ENCODE peak calls at places on chromosomes 5 and 9, in nine cellular contexts. One of them, this sample, is unnamed.

GRCh38 chr5:125154321-125154811 is 407.9 kb upstream of the ZNF608 start:
- DNase-seq in astrocyte: peak; percentile 45
- DNase-seq in uterus: no peak
- DNase-seq in PC-9: no peak
- DNase-seq in psoas muscle: no peak
- DNase-seq in heart left ventricle: no peak
- DNase-seq in ovary: no peak
- DNase-seq in DND-41: no peak
- DNase-seq in upper lobe of left lung: no peak
- DNase-seq in this sample: no peak

GRCh38 chr9:70574222-70574837 is 159.9 kb upstream of the KLF9 start:
- DNase-seq in upper lobe of left lung: no peak
- DNase-seq in heart left ventricle: peak; percentile 45
- DNase-seq in astrocyte: peak; percentile 89
- DNase-seq in psoas muscle: peak; percentile 64
- DNase-seq in uterus: peak; percentile 33
- DNase-seq in PC-9: no peak
- DNase-seq in DND-41: no peak
- DNase-seq in ovary: no peak
- DNase-seq in this sample: no peak

GRCh38 chr9:27353405-27354229 is 56.7 kb upstream of the EQTN start:
- DNase-seq in heart left ventricle: peak; percentile 28
- DNase-seq in PC-9: no peak
- DNase-seq in DND-41: no peak
- DNase-seq in uterus: no peak
- DNase-seq in astrocyte: no peak
- DNase-seq in psoas muscle: peak; percentile 80
- DNase-seq in ovary: no peak
- DNase-seq in upper lobe of left lung: no peak
- DNase-seq in this sample: no peak

GRCh38 chr5:53246042-53246836 is 136.7 kb upstream of the MOCS2 start:
- DNase-seq in heart left ventricle: no peak
- DNase-seq in astrocyte: peak; percentile 96
- DNase-seq in ovary: no peak
- DNase-seq in uterus: no peak
- DNase-seq in DND-41: no peak
- DNase-seq in upper lobe of left lung: no peak
- DNase-seq in psoas muscle: no peak
- DNase-seq in PC-9: peak; percentile 8
- DNase-seq in this sample: no peak

GRCh38 chr5:372556-372910 is 51.0 kb downstream of the AHRR start:
- DNase-seq in ovary: no peak
- DNase-seq in uterus: peak; percentile 6
- DNase-seq in PC-9: no peak
- DNase-seq in astrocyte: no peak
- DNase-seq in DND-41: no peak
- DNase-seq in heart left ventricle: peak; percentile 24
- DNase-seq in psoas muscle: no peak
- DNase-seq in upper lobe of left lung: peak; percentile 18
- DNase-seq in this sample: no peak

GRCh38 chr5:91365498-91365897 is 17.6 kb downstream of the ARRDC3 start:
- DNase-seq in heart left ventricle: no peak
- DNase-seq in psoas muscle: no peak
- DNase-seq in uterus: no peak
- DNase-seq in upper lobe of left lung: peak; percentile 34
- DNase-seq in astrocyte: no peak
- DNase-seq in ovary: no peak
- DNase-seq in PC-9: no peak
- DNase-seq in DND-41: no peak
- DNase-seq in this sample: no peak

GRCh38 chr9:87562530-87562929 is 64.9 kb downstream of the DAPK1 start:
- DNase-seq in uterus: no peak
- DNase-seq in upper lobe of left lung: no peak
- DNase-seq in psoas muscle: no peak
- DNase-seq in PC-9: no peak
- DNase-seq in ovary: no peak
- DNase-seq in astrocyte: no peak
- DNase-seq in heart left ventricle: no peak
- DNase-seq in DND-41: no peak
- DNase-seq in this sample: no peak

GRCh38 chr9:101536351-101536750 is 2.7 kb downstream of the RNF20 start:
- DNase-seq in astrocyte: no peak
- DNase-seq in upper lobe of left lung: no peak
- DNase-seq in uterus: no peak
- DNase-seq in psoas muscle: no peak
- DNase-seq in ovary: no peak
- DNase-seq in heart left ventricle: no peak
- DNase-seq in DND-41: no peak
- DNase-seq in PC-9: no peak
- DNase-seq in this sample: no peak

GRCh38 chr9:114008667-114009410 is 69.3 kb downstream of the AMBP start:
- DNase-seq in psoas muscle: no peak
- DNase-seq in astrocyte: no peak
- DNase-seq in DND-41: no peak
- DNase-seq in upper lobe of left lung: peak; percentile 13
- DNase-seq in heart left ventricle: no peak
- DNase-seq in ovary: peak; percentile 7
- DNase-seq in PC-9: no peak
- DNase-seq in uterus: peak; percentile 9
- DNase-seq in this sample: no peak

GRCh38 chr9:26243298-26243697 is 565.1 kb upstream of the TUSC1 start:
- DNase-seq in psoas muscle: no peak
- DNase-seq in ovary: no peak
- DNase-seq in uterus: no peak
- DNase-seq in PC-9: no peak
- DNase-seq in astrocyte: no peak
- DNase-seq in upper lobe of left lung: no peak
- DNase-seq in DND-41: no peak
- DNase-seq in heart left ventricle: no peak
- DNase-seq in this sample: no peak

GRCh38 chr9:111198936-111199335 is 131.1 kb downstream of the OR2K2 start:
- DNase-seq in heart left ventricle: no peak
- DNase-seq in DND-41: no peak
- DNase-seq in upper lobe of left lung: no peak
- DNase-seq in psoas muscle: no peak
- DNase-seq in PC-9: no peak
- DNase-seq in uterus: no peak
- DNase-seq in ovary: no peak
- DNase-seq in astrocyte: peak; percentile 21
- DNase-seq in this sample: no peak

GRCh38 chr9:126162611-126163381 is 163.8 kb upstream of the MVB12B start:
- DNase-seq in heart left ventricle: no peak
- DNase-seq in PC-9: no peak
- DNase-seq in astrocyte: no peak
- DNase-seq in uterus: no peak
- DNase-seq in ovary: no peak
- DNase-seq in psoas muscle: no peak
- DNase-seq in DND-41: no peak
- DNase-seq in upper lobe of left lung: no peak
- DNase-seq in this sample: no peak

GRCh38 chr5:68534131-68534940 is 318.8 kb downstream of the PIK3R1 start:
- DNase-seq in psoas muscle: no peak
- DNase-seq in DND-41: no peak
- DNase-seq in heart left ventricle: no peak
- DNase-seq in uterus: no peak
- DNase-seq in astrocyte: peak; percentile 52
- DNase-seq in ovary: peak; percentile 56
- DNase-seq in PC-9: no peak
- DNase-seq in upper lobe of left lung: no peak
- DNase-seq in this sample: no peak

GRCh38 chr9:98523231-98523901 is 185.4 kb downstream of the GABBR2 start:
- DNase-seq in upper lobe of left lung: no peak
- DNase-seq in astrocyte: no peak
- DNase-seq in uterus: no peak
- DNase-seq in heart left ventricle: no peak
- DNase-seq in DND-41: no peak
- DNase-seq in PC-9: peak; percentile 16
- DNase-seq in psoas muscle: no peak
- DNase-seq in ovary: no peak
- DNase-seq in this sample: no peak

GRCh38 chr9:131530546-131530929 is 525 bp downstream of the UCK1 start:
- DNase-seq in psoas muscle: peak; percentile 68
- DNase-seq in uterus: peak; percentile 42
- DNase-seq in heart left ventricle: no peak
- DNase-seq in ovary: peak; percentile 49
- DNase-seq in DND-41: peak; percentile 22
- DNase-seq in upper lobe of left lung: peak; percentile 45
- DNase-seq in PC-9: peak; percentile 45
- DNase-seq in astrocyte: no peak
- DNase-seq in this sample: peak; percentile 47
- TF ChIP-seq CTCF in psoas muscle: no peak
- TF ChIP-seq CTCF in uterus: no peak
- TF ChIP-seq CTCF in heart left ventricle: no peak
- TF ChIP-seq CTCF in ovary: no peak
- TF ChIP-seq CTCF in DND-41: peak; percentile 28
- TF ChIP-seq CTCF in upper lobe of left lung: peak; percentile 29
- TF ChIP-seq CTCF in PC-9: no peak
- TF ChIP-seq CTCF in astrocyte: no peak
- TF ChIP-seq CTCF in this sample: no peak

GRCh38 chr9:34585946-34586705 is 3.4 kb downstream of the CNTFR start:
- DNase-seq in ovary: no peak
- DNase-seq in heart left ventricle: no peak
- DNase-seq in upper lobe of left lung: no peak
- DNase-seq in psoas muscle: no peak
- DNase-seq in uterus: no peak
- DNase-seq in DND-41: no peak
- DNase-seq in astrocyte: no peak
- DNase-seq in PC-9: no peak
- DNase-seq in this sample: no peak

GRCh38 chr9:34587271-34587670 is 2.3 kb downstream of the CNTFR start:
- DNase-seq in upper lobe of left lung: no peak
- DNase-seq in DND-41: no peak
- DNase-seq in uterus: no peak
- DNase-seq in heart left ventricle: no peak
- DNase-seq in psoas muscle: no peak
- DNase-seq in PC-9: no peak
- DNase-seq in ovary: no peak
- DNase-seq in astrocyte: no peak
- DNase-seq in this sample: no peak

GRCh38 chr9:34588671-34589370 is 703 bp downstream of the CNTFR start:
- DNase-seq in ovary: no peak
- DNase-seq in upper lobe of left lung: no peak
- DNase-seq in heart left ventricle: no peak
- DNase-seq in uterus: no peak
- DNase-seq in astrocyte: no peak
- DNase-seq in psoas muscle: peak; percentile 70
- DNase-seq in PC-9: no peak
- DNase-seq in DND-41: no peak
- DNase-seq in this sample: no peak

GRCh38 chr9:34581318-34581717 is 8.2 kb downstream of the CNTFR start:
- DNase-seq in psoas muscle: no peak
- DNase-seq in ovary: no peak
- DNase-seq in PC-9: no peak
- DNase-seq in astrocyte: no peak
- DNase-seq in uterus: no peak
- DNase-seq in DND-41: no peak
- DNase-seq in heart left ventricle: no peak
- DNase-seq in upper lobe of left lung: no peak
- DNase-seq in this sample: no peak

DNA sequence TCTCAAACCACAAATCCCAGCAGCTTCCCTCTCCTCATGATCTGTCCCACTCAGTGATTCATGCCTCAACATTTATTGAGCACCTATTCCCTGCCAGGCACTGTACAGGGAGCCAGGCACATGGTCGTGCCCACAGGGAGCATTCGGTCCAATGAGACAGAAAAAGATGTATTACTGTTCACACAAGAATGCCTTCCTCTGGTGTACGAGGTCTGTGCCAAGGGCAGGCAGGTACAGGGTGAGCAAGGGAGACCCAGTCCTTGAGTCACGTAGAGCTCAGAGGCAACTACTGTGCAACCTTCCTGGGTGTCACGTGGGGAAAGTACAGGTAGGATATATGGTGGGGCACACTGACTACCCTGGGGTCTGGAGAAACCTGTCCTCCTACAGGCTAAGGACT is 4.6 kb downstream of the CNTFR start:
- DNase-seq in heart left ventricle: no peak
- DNase-seq in uterus: no peak
- DNase-seq in PC-9: no peak
- DNase-seq in DND-41: no peak
- DNase-seq in upper lobe of left lung: no peak
- DNase-seq in ovary: no peak
- DNase-seq in psoas muscle: peak; percentile 60
- DNase-seq in astrocyte: no peak
- DNase-seq in this sample: no peak
- H3K27me3 ChIP-seq in heart left ventricle: peaks cover 72% of the 10 kb centered on the region
- H3K27me3 ChIP-seq in uterus: peaks cover 8% of the 10 kb centered on the region
- H3K27me3 ChIP-seq in PC-9: peaks cover 67% of the 10 kb centered on the region
- H3K27me3 ChIP-seq in DND-41: peaks cover 25% of the 10 kb centered on the region
- H3K27me3 ChIP-seq in upper lobe of left lung: no peaks in the 10 kb centered on the region
- H3K27me3 ChIP-seq in ovary: no peaks in the 10 kb centered on the region
- H3K27me3 ChIP-seq in psoas muscle: no peaks in the 10 kb centered on the region
- H3K27me3 ChIP-seq in astrocyte: peaks cover 79% of the 10 kb centered on the region
- H3K27me3 ChIP-seq in this sample: peaks cover 24% of the 10 kb centered on the region

DNA sequence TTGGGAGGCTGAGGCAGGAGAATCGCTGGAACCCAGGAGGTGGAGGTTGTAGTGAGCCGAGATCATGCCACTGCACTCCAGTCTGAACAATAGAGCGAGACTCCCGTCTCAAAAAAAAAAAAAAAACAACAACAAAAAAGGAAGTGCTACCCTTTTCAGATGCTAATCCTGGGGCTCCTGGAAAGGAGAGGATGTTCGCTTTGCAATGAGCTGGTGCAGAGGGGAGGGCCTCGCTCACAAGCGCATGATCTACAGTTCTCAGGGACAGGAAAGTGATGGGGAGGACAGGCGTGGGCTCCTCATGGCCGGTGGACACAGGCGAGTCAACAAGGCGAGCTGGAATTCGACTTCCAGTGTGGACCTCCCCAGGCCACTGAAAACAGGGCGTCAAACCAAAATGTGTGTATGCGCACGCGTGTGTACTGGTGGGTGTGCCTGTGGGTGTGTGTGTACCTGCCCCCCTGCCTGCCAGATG is 54.2 kb downstream of the USP20 start:
- DNase-seq in psoas muscle: no peak
- DNase-seq in astrocyte: no peak
- DNase-seq in PC-9: no peak
- DNase-seq in heart left ventricle: no peak
- DNase-seq in ovary: no peak
- DNase-seq in uterus: no peak
- DNase-seq in DND-41: peak; percentile 59
- DNase-seq in upper lobe of left lung: no peak
- DNase-seq in this sample: no peak
- H3K4me1 ChIP-seq in psoas muscle: peaks cover 12% of the 10 kb centered on the region
- H3K4me1 ChIP-seq in astrocyte: peaks cover 37% of the 10 kb centered on the region
- H3K4me1 ChIP-seq in PC-9: peaks cover 37% of the 10 kb centered on the region
- H3K4me1 ChIP-seq in heart left ventricle: peaks cover 44% of the 10 kb centered on the region
- H3K4me1 ChIP-seq in ovary: peaks cover 8% of the 10 kb centered on the region
- H3K4me1 ChIP-seq in uterus: no peaks in the 10 kb centered on the region
- H3K4me1 ChIP-seq in DND-41: peaks cover 94% of the 10 kb centered on the region
- H3K4me1 ChIP-seq in upper lobe of left lung: peaks cover 62% of the 10 kb centered on the region
- H3K4me1 ChIP-seq in this sample: peaks cover 16% of the 10 kb centered on the region

GRCh38 chr5:73354406-73354805 is 94.2 kb downstream of the FOXD1 start:
- DNase-seq in PC-9: no peak
- DNase-seq in uterus: no peak
- DNase-seq in psoas muscle: no peak
- DNase-seq in upper lobe of left lung: no peak
- DNase-seq in astrocyte: peak; percentile 56
- DNase-seq in DND-41: no peak
- DNase-seq in ovary: no peak
- DNase-seq in heart left ventricle: no peak
- DNase-seq in this sample: no peak
- TF ChIP-seq CTCF in PC-9: no peak
- TF ChIP-seq CTCF in uterus: no peak
- TF ChIP-seq CTCF in psoas muscle: no peak
- TF ChIP-seq CTCF in upper lobe of left lung: no peak
- TF ChIP-seq CTCF in astrocyte: no peak
- TF ChIP-seq CTCF in DND-41: no peak
- TF ChIP-seq CTCF in ovary: no peak
- TF ChIP-seq CTCF in heart left ventricle: no peak
- TF ChIP-seq CTCF in this sample: no peak

GRCh38 chr5:88140863-88141694 is 127.6 kb downstream of the TMEM161B start:
- DNase-seq in heart left ventricle: peak; percentile 95
- DNase-seq in psoas muscle: peak; percentile 97
- DNase-seq in astrocyte: peak; percentile 97
- DNase-seq in upper lobe of left lung: peak; percentile 95
- DNase-seq in PC-9: peak; percentile 97
- DNase-seq in DND-41: peak; percentile 7
- DNase-seq in ovary: peak; percentile 98
- DNase-seq in uterus: peak; percentile 99
- DNase-seq in this sample: peak; percentile 99
- H3K27me3 ChIP-seq in heart left ventricle: peaks cover 77% of the 10 kb centered on the region
- H3K27me3 ChIP-seq in psoas muscle: peaks cover 14% of the 10 kb centered on the region
- H3K27me3 ChIP-seq in astrocyte: peaks cover 6% of the 10 kb centered on the region
- H3K27me3 ChIP-seq in upper lobe of left lung: no peaks in the 10 kb centered on the region
- H3K27me3 ChIP-seq in PC-9: no peaks in the 10 kb centered on the region
- H3K27me3 ChIP-seq in DND-41: no peaks in the 10 kb centered on the region
- H3K27me3 ChIP-seq in ovary: no peaks in the 10 kb centered on the region
- H3K27me3 ChIP-seq in uterus: no peaks in the 10 kb centered on the region
- H3K27me3 ChIP-seq in this sample: no peaks in the 10 kb centered on the region